ENCODE peak calls at places on chromosomes 11 and 22, in six cellular contexts. One of them, this sample, is unnamed.

GRCh38 chr11:14583252-14584105 is 60.1 kb upstream of the PDE3B start:
- DNase-seq in heart right ventricle: peak
- DNase-seq in Peyer's patch: peak
- DNase-seq in cardiac fibroblast: peak
- DNase-seq in A549: no peak
- DNase-seq in GM12878: no peak
- DNase-seq in this sample: no peak

GRCh38 chr11:120500414-120500936 is 11.1 kb upstream of the GRIK4 start:
- DNase-seq in heart right ventricle: no peak
- DNase-seq in Peyer's patch: no peak
- DNase-seq in cardiac fibroblast: no peak
- DNase-seq in A549: no peak
- DNase-seq in GM12878: no peak
- DNase-seq in this sample: no peak

GRCh38 chr11:94400839-94401772 is at the start of gene GPR83:
- DNase-seq in heart right ventricle: no peak
- DNase-seq in Peyer's patch: no peak
- DNase-seq in cardiac fibroblast: peak
- DNase-seq in A549: no peak
- DNase-seq in GM12878: no peak
- DNase-seq in this sample: no peak

GRCh38 chr22:31556627-31557203 is 60.4 kb downstream of the SFI1 start:
- DNase-seq in heart right ventricle: no peak
- DNase-seq in Peyer's patch: no peak
- DNase-seq in cardiac fibroblast: peak
- DNase-seq in A549: peak
- DNase-seq in GM12878: no peak
- DNase-seq in this sample: no peak

GRCh38 chr11:101401245-101401644 is 182.6 kb downstream of the TRPC6 start:
- DNase-seq in heart right ventricle: no peak
- DNase-seq in Peyer's patch: no peak
- DNase-seq in cardiac fibroblast: peak
- DNase-seq in A549: no peak
- DNase-seq in GM12878: no peak
- DNase-seq in this sample: no peak

GRCh38 chr22:47621253-47621652 is 858.8 kb downstream of the TBC1D22A start:
- DNase-seq in heart right ventricle: no peak
- DNase-seq in Peyer's patch: no peak
- DNase-seq in cardiac fibroblast: no peak
- DNase-seq in A549: no peak
- DNase-seq in GM12878: no peak
- DNase-seq in this sample: no peak

GRCh38 chr11:43580735-43581369 is 99.7 kb upstream of the HSD17B12 start:
- DNase-seq in heart right ventricle: no peak
- DNase-seq in Peyer's patch: no peak
- DNase-seq in cardiac fibroblast: peak
- DNase-seq in A549: no peak
- DNase-seq in GM12878: no peak
- DNase-seq in this sample: no peak

GRCh38 chr22:36577019-36577418 is 48.1 kb upstream of the EIF3D start:
- DNase-seq in heart right ventricle: no peak
- DNase-seq in Peyer's patch: no peak
- DNase-seq in cardiac fibroblast: peak
- DNase-seq in A549: peak
- DNase-seq in GM12878: no peak
- DNase-seq in this sample: no peak

GRCh38 chr11:34208266-34209135 is 103.1 kb downstream of the NAT10 start:
- DNase-seq in heart right ventricle: no peak
- DNase-seq in Peyer's patch: no peak
- DNase-seq in cardiac fibroblast: peak
- DNase-seq in A549: peak
- DNase-seq in GM12878: no peak
- DNase-seq in this sample: no peak

GRCh38 chr11:36618025-36618700 is 20.1 kb upstream of the RAG2 start:
- DNase-seq in heart right ventricle: no peak
- DNase-seq in Peyer's patch: no peak
- DNase-seq in cardiac fibroblast: no peak
- DNase-seq in A549: no peak
- DNase-seq in GM12878: no peak
- DNase-seq in this sample: no peak

GRCh38 chr11:15963266-15963665 is 393.1 kb downstream of the SOX6 start:
- DNase-seq in heart right ventricle: no peak
- DNase-seq in Peyer's patch: no peak
- DNase-seq in cardiac fibroblast: no peak
- DNase-seq in A549: no peak
- DNase-seq in GM12878: no peak
- DNase-seq in this sample: no peak

GRCh38 chr22:17303840-17304779 is 65.2 kb upstream of the CECR2 start:
- DNase-seq in heart right ventricle: no peak
- DNase-seq in Peyer's patch: no peak
- DNase-seq in cardiac fibroblast: no peak
- DNase-seq in A549: no peak
- DNase-seq in GM12878: peak
- DNase-seq in this sample: peak

GRCh38 chr11:17852246-17852645 is 117.7 kb downstream of the KCNC1 start:
- DNase-seq in heart right ventricle: no peak
- DNase-seq in Peyer's patch: no peak
- DNase-seq in cardiac fibroblast: no peak
- DNase-seq in A549: no peak
- DNase-seq in GM12878: no peak
- DNase-seq in this sample: no peak

GRCh38 chr11:119315139-119316016 is 1.6 kb downstream of the MCAM start:
- DNase-seq in heart right ventricle: peak
- DNase-seq in Peyer's patch: no peak
- DNase-seq in cardiac fibroblast: no peak
- DNase-seq in A549: no peak
- DNase-seq in GM12878: no peak
- DNase-seq in this sample: no peak

GRCh38 chr11:95134491-95134890 is 44.8 kb downstream of the ENDOD1 start:
- DNase-seq in heart right ventricle: no peak
- DNase-seq in Peyer's patch: no peak
- DNase-seq in cardiac fibroblast: peak
- DNase-seq in A549: no peak
- DNase-seq in GM12878: no peak
- DNase-seq in this sample: no peak

GRCh38 chr11:100719362-100719761 is 32.3 kb downstream of the ARHGAP42 start:
- DNase-seq in heart right ventricle: peak
- DNase-seq in Peyer's patch: no peak
- DNase-seq in cardiac fibroblast: peak
- DNase-seq in A549: no peak
- DNase-seq in GM12878: no peak
- DNase-seq in this sample: no peak

GRCh38 chr22:26845016-26845728 is 187.8 kb downstream of the MIAT start:
- DNase-seq in heart right ventricle: no peak
- DNase-seq in Peyer's patch: no peak
- DNase-seq in cardiac fibroblast: peak
- DNase-seq in A549: no peak
- DNase-seq in GM12878: no peak
- DNase-seq in this sample: no peak

GRCh38 chr11:95339554-95339953 is 108.6 kb upstream of the SESN3 start:
- DNase-seq in heart right ventricle: no peak
- DNase-seq in Peyer's patch: no peak
- DNase-seq in cardiac fibroblast: peak
- DNase-seq in A549: no peak
- DNase-seq in GM12878: no peak
- DNase-seq in this sample: peak

GRCh38 chr11:86761978-86762377 is 38.4 kb upstream of the PRSS23 start:
- DNase-seq in heart right ventricle: no peak
- DNase-seq in Peyer's patch: no peak
- DNase-seq in cardiac fibroblast: peak
- DNase-seq in A549: no peak
- DNase-seq in GM12878: no peak
- DNase-seq in this sample: no peak

GRCh38 chr11:128398517-128399152 is 188.7 kb downstream of the ETS1 start:
- DNase-seq in heart right ventricle: no peak
- DNase-seq in Peyer's patch: no peak
- DNase-seq in cardiac fibroblast: no peak
- DNase-seq in A549: no peak
- DNase-seq in GM12878: no peak
- DNase-seq in this sample: no peak

GRCh38 chr11:18243783-18244362 is 4.6 kb downstream of the SAA2 start:
- DNase-seq in heart right ventricle: peak
- DNase-seq in Peyer's patch: no peak
- DNase-seq in cardiac fibroblast: peak
- DNase-seq in A549: peak
- DNase-seq in GM12878: peak
- DNase-seq in this sample: no peak

GRCh38 chr22:30221121-30221992 is 25.2 kb downstream of the LIF start:
- DNase-seq in heart right ventricle: no peak
- DNase-seq in Peyer's patch: no peak
- DNase-seq in cardiac fibroblast: no peak
- DNase-seq in A549: no peak
- DNase-seq in GM12878: peak
- DNase-seq in this sample: peak

GRCh38 chr11:11387201-11387600 is 34.2 kb upstream of the CSNK2A3 start:
- DNase-seq in heart right ventricle: no peak
- DNase-seq in Peyer's patch: no peak
- DNase-seq in cardiac fibroblast: no peak
- DNase-seq in A549: no peak
- DNase-seq in GM12878: no peak
- DNase-seq in this sample: no peak

GRCh38 chr11:16933756-16934603 is 80.2 kb downstream of the PLEKHA7 start:
- DNase-seq in heart right ventricle: peak
- DNase-seq in Peyer's patch: no peak
- DNase-seq in cardiac fibroblast: peak
- DNase-seq in A549: no peak
- DNase-seq in GM12878: no peak
- DNase-seq in this sample: no peak

GRCh38 chr22:21762712-21763581 is 27.4 kb upstream of the YPEL1 start:
- DNase-seq in heart right ventricle: no peak
- DNase-seq in Peyer's patch: no peak
- DNase-seq in cardiac fibroblast: no peak
- DNase-seq in A549: no peak
- DNase-seq in GM12878: no peak
- DNase-seq in this sample: no peak

GRCh38 chr22:39778055-39778454 is 115.5 kb downstream of the ENTHD1 start:
- DNase-seq in heart right ventricle: no peak
- DNase-seq in Peyer's patch: no peak
- DNase-seq in cardiac fibroblast: no peak
- DNase-seq in A549: no peak
- DNase-seq in GM12878: no peak
- DNase-seq in this sample: no peak

GRCh38 chr11:102306817-102307814 is 10.2 kb upstream of the BIRC3 start:
- DNase-seq in heart right ventricle: no peak
- DNase-seq in Peyer's patch: no peak
- DNase-seq in cardiac fibroblast: no peak
- DNase-seq in A549: no peak
- DNase-seq in GM12878: no peak
- DNase-seq in this sample: no peak

DNA sequence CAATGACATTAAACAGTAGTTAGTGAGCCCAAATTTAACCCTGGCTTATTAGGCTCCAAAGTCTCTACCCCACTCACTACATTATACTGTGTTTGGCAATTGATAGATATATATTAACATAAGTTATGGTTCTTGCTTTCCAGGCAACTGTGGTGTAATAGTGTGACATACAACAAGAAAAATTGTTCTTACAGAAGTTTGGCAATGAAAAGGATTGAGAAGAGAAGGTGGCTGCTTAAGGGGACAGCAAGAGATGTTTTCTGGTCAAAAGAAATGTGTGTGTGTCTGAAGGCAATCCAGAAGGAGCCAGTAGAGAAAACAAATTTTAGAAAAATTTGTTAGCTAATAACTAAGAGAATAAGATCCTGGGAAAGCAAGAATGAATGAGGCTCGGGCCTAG is 132.4 kb downstream of the SWAP70 start:
- DNase-seq in heart right ventricle: no peak
- DNase-seq in Peyer's patch: no peak
- DNase-seq in cardiac fibroblast: no peak
- DNase-seq in A549: no peak
- DNase-seq in GM12878: no peak
- DNase-seq in this sample: no peak
- H3K4me3 ChIP-seq in heart right ventricle: no peak
- H3K4me3 ChIP-seq in Peyer's patch: no peak
- H3K4me3 ChIP-seq in cardiac fibroblast: no peak
- H3K4me3 ChIP-seq in A549: no peak
- H3K4me3 ChIP-seq in GM12878: no peak
- H3K4me3 ChIP-seq in this sample: no peak

GRCh38 chr11:1870721-1871466 is 18.0 kb downstream of the LSP1 start:
- DNase-seq in heart right ventricle: no peak
- DNase-seq in Peyer's patch: peak
- DNase-seq in cardiac fibroblast: no peak
- DNase-seq in A549: no peak
- DNase-seq in GM12878: no peak
- DNase-seq in this sample: no peak
- H3K4me3 ChIP-seq in heart right ventricle: peak
- H3K4me3 ChIP-seq in Peyer's patch: peak
- H3K4me3 ChIP-seq in cardiac fibroblast: no peak
- H3K4me3 ChIP-seq in A549: no peak
- H3K4me3 ChIP-seq in GM12878: no peak
- H3K4me3 ChIP-seq in this sample: no peak

DNA sequence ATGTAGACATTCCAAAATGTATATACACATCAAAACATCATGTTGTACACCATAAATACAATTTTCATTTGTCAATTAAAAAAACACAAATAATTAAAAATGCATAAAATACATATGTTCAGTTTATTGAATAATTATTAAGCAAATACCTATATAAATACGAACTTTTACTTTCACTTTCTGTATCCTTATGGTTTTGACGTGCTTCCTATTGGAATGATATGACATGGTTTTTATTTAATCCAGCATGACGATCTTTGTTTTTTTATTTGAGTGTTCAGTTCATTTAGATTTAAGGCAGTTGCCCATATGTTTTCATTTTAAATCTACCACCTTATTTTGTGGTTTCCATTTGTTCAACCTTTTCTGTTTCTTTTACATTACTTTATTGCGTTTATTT is 198.3 kb upstream of the PLET1 start:
- DNase-seq in heart right ventricle: no peak
- DNase-seq in Peyer's patch: no peak
- DNase-seq in cardiac fibroblast: no peak
- DNase-seq in A549: no peak
- DNase-seq in GM12878: no peak
- DNase-seq in this sample: no peak
- H3K4me3 ChIP-seq in heart right ventricle: no peak
- H3K4me3 ChIP-seq in Peyer's patch: peak
- H3K4me3 ChIP-seq in cardiac fibroblast: no peak
- H3K4me3 ChIP-seq in A549: peak
- H3K4me3 ChIP-seq in GM12878: no peak
- H3K4me3 ChIP-seq in this sample: no peak

DNA sequence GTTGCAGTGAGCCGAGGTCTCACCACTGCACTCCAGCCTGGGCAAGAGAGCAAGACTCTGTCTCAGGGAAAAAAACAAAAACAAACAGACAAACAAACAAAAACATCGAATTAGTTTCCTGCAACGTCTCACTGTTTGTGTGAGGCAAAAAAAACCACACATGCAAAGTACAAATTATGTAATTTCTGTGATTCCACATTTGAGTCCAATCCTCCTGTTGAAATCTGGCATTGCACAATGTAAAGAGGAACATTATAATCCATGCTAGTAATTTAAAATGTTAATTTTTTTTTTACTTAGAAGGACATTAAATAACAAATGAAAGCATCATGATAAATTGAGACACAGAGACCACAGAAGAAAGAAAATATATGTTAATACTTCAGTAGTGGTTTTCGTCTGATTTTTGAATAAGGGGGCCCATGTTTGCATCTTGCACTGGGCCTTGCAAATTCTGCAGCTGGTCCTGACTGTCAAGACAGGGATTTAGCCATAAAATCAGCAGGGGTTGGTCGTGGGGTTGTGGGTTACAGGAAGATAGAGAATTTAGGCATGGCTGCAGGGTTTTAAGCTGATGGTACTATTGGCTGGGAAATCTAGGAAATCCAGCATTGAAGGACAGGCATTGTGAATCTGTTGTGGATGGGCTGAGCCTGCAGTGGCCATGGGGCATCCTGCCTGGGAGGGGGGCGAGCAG is 102.6 kb upstream of the ALDH3B2 start:
- DNase-seq in heart right ventricle: no peak
- DNase-seq in Peyer's patch: no peak
- DNase-seq in cardiac fibroblast: no peak
- DNase-seq in A549: no peak
- DNase-seq in GM12878: no peak
- DNase-seq in this sample: no peak
- H3K4me3 ChIP-seq in heart right ventricle: no peak
- H3K4me3 ChIP-seq in Peyer's patch: no peak
- H3K4me3 ChIP-seq in cardiac fibroblast: no peak
- H3K4me3 ChIP-seq in A549: no peak
- H3K4me3 ChIP-seq in GM12878: no peak
- H3K4me3 ChIP-seq in this sample: no peak

This sample was measured in GM12864.